ENCODE peak calls at places on chromosomes 1 and 21, in ten cellular contexts. R, B, Y, A, G, C, J, N, Z and H are unnamed samples.

GRCh38 chr1:41313661-41314131 is 47.5 kb upstream of the FOXO6 start:
- DNase-seq in R (no peak), B (no peak), Y (no peak), A (peak; percentile 38), G (no peak), C (no peak), J (no peak), N (no peak), Z (no peak), H (peak; percentile 54)

GRCh38 chr1:32818804-32819541 is 1.5 kb downstream of the S100PBP start:
- DNase-seq in R (no peak), B (no peak), Y (no peak), A (peak; percentile 92), G (peak; percentile 75), C (no peak), J (peak; percentile 27), N (no peak), Z (no peak), H (no peak)

GRCh38 chr1:156245451-156246232 is 2.2 kb downstream of the PAQR6 start:
- DNase-seq in R (no peak), B (peak; percentile 59), Y (no peak), A (no peak), G (peak; percentile 39), C (no peak), J (peak; percentile 29), N (no peak), Z (peak; percentile 73), H (no peak)

GRCh38 chr1:174998569-174999215 is 1.1 kb upstream of the CACYBP start:
- DNase-seq in R (no peak), B (no peak), Y (peak; percentile 19), A (peak; percentile 89), G (peak; percentile 70), C (no peak), J (peak; percentile 51), N (peak; percentile 59), Z (no peak), H (no peak)

GRCh38 chr21:38913120-38913975 is 107.6 kb downstream of the ETS2 start:
- DNase-seq in R (no peak), B (peak; percentile 89), Y (peak; percentile 69), A (no peak), G (no peak), C (peak; percentile 36), J (peak; percentile 92), N (peak; percentile 30), Z (peak; percentile 94), H (no peak)

GRCh38 chr1:112862753-112863426 is 93.1 kb downstream of the SLC16A1 start:
- DNase-seq in R (no peak), B (no peak), Y (no peak), A (no peak), G (no peak), C (no peak), J (no peak), N (no peak), Z (no peak), H (no peak)

GRCh38 chr1:240337795-240338194 is 246.1 kb downstream of the FMN2 start:
- DNase-seq in R (peak; percentile 91), B (no peak), Y (no peak), A (no peak), G (no peak), C (peak; percentile 52), J (no peak), N (no peak), Z (no peak), H (no peak)

GRCh38 chr1:203557390-203557789 is 63.4 kb downstream of the OPTC start:
- DNase-seq in R (peak; percentile 80), B (no peak), Y (peak; percentile 71), A (no peak), G (no peak), C (no peak), J (no peak), N (no peak), Z (no peak), H (no peak)

DNA sequence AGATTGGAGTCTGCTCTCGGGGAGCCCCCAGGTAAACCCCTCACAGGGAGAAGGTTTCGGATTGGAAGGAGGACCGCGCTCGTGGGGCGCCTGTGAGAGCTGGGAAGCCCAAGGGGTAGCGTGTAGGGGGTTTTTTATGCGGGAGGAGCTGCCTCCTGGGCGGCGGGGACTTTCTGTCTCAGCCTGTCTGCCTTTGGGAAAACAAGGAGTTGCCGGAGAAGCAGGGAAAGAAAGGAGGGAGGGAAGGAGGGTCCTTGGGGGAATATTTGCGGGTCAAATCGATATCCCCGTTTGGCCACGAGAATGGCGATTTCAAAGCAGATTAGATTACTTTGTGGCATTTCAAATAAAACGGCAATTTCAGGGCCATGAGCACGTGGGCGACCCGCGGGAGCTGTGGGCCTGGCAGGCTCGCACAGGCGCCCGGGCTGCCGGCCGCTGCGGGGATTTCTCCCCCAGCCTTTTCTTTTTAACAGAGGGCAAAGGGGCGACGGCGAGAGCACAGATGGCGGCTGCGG is 9.7 kb downstream of the SIM2 start:
- DNase-seq in R (no peak), B (no peak), Y (no peak), A (no peak), G (no peak), C (no peak), J (no peak), N (no peak), Z (peak; percentile 35), H (no peak)
- H3K4me3 ChIP-seq in R (no peak overlapping the region), B (peak overlapping the region; percentile 0), Y (no peak overlapping the region), A (no peak overlapping the region), G (no peak overlapping the region), C (no peak overlapping the region), J (no peak overlapping the region), N (no peak overlapping the region), Z (no peak overlapping the region), H (peak overlapping the region; percentile 17)

GRCh38 chr1:31583995-31584868 is 7.9 kb downstream of the TINAGL1 start:
- DNase-seq in R (no peak), B (peak; percentile 86), Y (peak; percentile 95), A (no peak), G (no peak), C (no peak), J (peak; percentile 72), N (no peak), Z (peak; percentile 85), H (no peak)

GRCh38 chr1:31580891-31581603 is 4.7 kb downstream of the TINAGL1 start:
- DNase-seq in R (no peak), B (no peak), Y (no peak), A (no peak), G (no peak), C (no peak), J (no peak), N (no peak), Z (peak; percentile 53), H (no peak)

GRCh38 chr1:31581821-31582810 is 5.8 kb downstream of the TINAGL1 start:
- DNase-seq in R (no peak), B (no peak), Y (no peak), A (no peak), G (no peak), C (no peak), J (no peak), N (no peak), Z (peak; percentile 19), H (no peak)

GRCh38 chr1:31584869-31585735 is 8.8 kb downstream of the TINAGL1 start:
- DNase-seq in R (no peak), B (no peak), Y (no peak), A (no peak), G (no peak), C (no peak), J (no peak), N (no peak), Z (peak; percentile 53), H (no peak)

DNA sequence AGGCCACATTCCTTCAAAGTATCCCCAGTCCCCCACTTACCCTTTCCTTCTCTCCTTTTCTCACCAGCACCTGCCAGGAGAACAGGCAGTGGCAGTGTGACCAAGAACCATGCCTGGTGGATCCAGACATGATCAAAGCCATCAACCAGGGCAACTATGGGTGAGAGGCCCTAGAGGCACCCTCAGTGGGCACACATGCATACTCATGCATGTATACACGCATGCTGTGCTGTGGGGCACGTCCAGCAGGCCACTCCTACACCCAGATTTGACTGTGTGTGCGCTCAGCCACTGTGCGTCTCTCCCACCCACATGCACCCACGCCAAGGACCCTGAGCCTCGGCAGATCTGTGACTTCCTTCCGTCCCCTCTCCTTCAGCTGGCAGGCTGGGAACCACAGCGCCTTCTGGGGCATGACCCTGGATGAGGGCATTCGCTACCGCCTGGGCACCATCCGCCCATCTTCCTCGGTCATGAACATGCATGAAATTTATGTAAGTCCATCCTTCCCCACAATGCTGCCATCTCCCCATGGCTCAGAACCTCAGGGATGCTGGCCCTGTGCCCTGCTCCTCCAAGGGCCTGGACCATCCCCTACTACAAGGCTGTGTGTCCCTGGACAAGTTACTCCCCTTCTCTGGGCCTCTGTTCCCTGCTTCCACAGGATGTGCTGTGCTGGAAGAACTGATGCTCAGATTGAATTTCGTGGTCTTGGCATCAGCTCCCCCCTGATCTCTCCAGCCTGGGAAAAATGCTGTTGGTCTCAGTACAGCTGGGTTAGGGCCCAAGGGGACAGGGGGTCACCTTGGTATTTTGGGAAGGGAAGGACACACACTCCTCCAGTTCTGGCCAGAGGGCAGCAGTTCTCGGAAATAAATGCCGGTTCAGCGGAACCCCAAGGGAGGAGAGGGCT is 7.0 kb downstream of the TINAGL1 start:
- DNase-seq in R (no peak), B (no peak), Y (peak; percentile 78), A (no peak), G (no peak), C (no peak), J (no peak), N (no peak), Z (peak; percentile 51), H (no peak)
- H3K4me3 ChIP-seq in R (no peak overlapping the region), B (peak overlapping the region; percentile 19), Y (peak overlapping the region; percentile 3), A (no peak overlapping the region), G (no peak overlapping the region), C (no peak overlapping the region), J (no peak overlapping the region), N (peak overlapping the region; percentile 31), Z (no peak overlapping the region), H (no peak overlapping the region)

GRCh38 chr1:167148388-167148787 is 54.5 kb downstream of the STYXL2 start:
- DNase-seq in R (no peak), B (no peak), Y (no peak), A (no peak), G (no peak), C (no peak), J (no peak), N (no peak), Z (no peak), H (no peak)
- H3K4me3 ChIP-seq in R (no peak overlapping the region), B (no peak overlapping the region), Y (no peak overlapping the region), A (no peak overlapping the region), G (no peak overlapping the region), C (no peak overlapping the region), J (no peak overlapping the region), N (no peak overlapping the region), Z (no peak overlapping the region), H (no peak overlapping the region)

GRCh38 chr1:19412654-19413053 is 72.7 kb downstream of the CAPZB start:
- DNase-seq in R (no peak), B (no peak), Y (no peak), A (no peak), G (no peak), C (no peak), J (no peak), N (no peak), Z (no peak), H (no peak)

GRCh38 chr1:19416145-19416544 is 69.2 kb downstream of the CAPZB start:
- DNase-seq in R (no peak), B (no peak), Y (no peak), A (no peak), G (no peak), C (no peak), J (no peak), N (no peak), Z (no peak), H (no peak)

GRCh38 chr1:19413999-19414398 is 71.3 kb downstream of the CAPZB start:
- DNase-seq in R (no peak), B (no peak), Y (no peak), A (no peak), G (no peak), C (no peak), J (no peak), N (no peak), Z (no peak), H (no peak)

GRCh38 chr1:19416919-19417441 is 68.4 kb downstream of the CAPZB start:
- DNase-seq in R (no peak), B (no peak), Y (no peak), A (no peak), G (no peak), C (no peak), J (no peak), N (no peak), Z (no peak), H (no peak)

DNA sequence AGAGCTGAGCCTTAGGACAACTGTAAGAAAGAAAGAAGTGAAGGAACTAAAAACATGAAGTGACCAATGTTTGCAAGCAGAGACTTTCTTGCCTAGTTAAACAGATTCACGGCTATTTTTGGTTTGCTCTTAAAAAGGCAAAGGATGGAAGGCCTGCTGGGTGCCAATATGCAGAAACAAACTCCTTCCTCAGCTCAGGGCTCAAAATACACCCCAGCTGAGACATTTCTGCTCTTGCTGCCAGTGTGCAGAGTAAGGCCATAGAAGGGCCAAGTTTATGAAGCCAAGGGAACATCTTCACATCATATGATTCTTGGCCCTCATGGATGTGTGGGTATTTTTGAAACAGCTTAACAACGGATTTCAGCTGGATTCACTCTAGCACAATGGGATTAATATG is 70.8 kb downstream of the CAPZB start:
- DNase-seq in R (no peak), B (no peak), Y (no peak), A (no peak), G (no peak), C (no peak), J (no peak), N (no peak), Z (no peak), H (no peak)
- H3K4me3 ChIP-seq in R (no peak overlapping the region), B (no peak overlapping the region), Y (no peak overlapping the region), A (no peak overlapping the region), G (no peak overlapping the region), C (no peak overlapping the region), J (no peak overlapping the region), N (no peak overlapping the region), Z (no peak overlapping the region), H (no peak overlapping the region)